ENCODE peak calls at places on chromosomes 1 and 21, in four cellular contexts. Q is AG09309, B is endodermal cell, O is left ventricle myocardium inferior. G is an unnamed sample.

GRCh38 chr21:35351434-35351833 is 302.3 kb upstream of the RUNX1 start:
- DNase-seq in B (no peak), Q (no peak), O (no peak), G (no peak)

GRCh38 chr1:206023682-206024081 is at the start of gene CTSE:
- DNase-seq in B (no peak), O (no peak), Q (no peak), G (no peak)

GRCh38 chr1:230366504-230366915 is 59.6 kb downstream of the PGBD5 start:
- DNase-seq in O (no peak), B (no peak), Q (no peak), G (no peak)

GRCh38 chr21:35314896-35315582 is 265.9 kb upstream of the RUNX1 start:
- DNase-seq in Q (no peak), B (no peak), O (no peak), G (no peak)

GRCh38 chr1:74609810-74610371 is 63.7 kb downstream of the ERICH3 start:
- DNase-seq in B (no peak), Q (no peak), O (no peak), G (no peak)

GRCh38 chr1:161486806-161487482 is 18.3 kb upstream of the FCGR2A start:
- DNase-seq in B (peak), Q (peak), O (no peak), G (peak)

GRCh38 chr1:29812397-29813135 is 576.2 kb downstream of the PTPRU start:
- DNase-seq in Q (no peak), O (no peak), B (peak), G (no peak)

GRCh38 chr1:75539230-75540116 is 71.4 kb downstream of the SLC44A5 start:
- DNase-seq in O (no peak), B (no peak), Q (no peak), G (no peak)

GRCh38 chr1:118151312-118151937 is 33.6 kb downstream of the SPAG17 start:
- DNase-seq in Q (peak), O (no peak), B (peak), G (peak)

GRCh38 chr1:245946905-245947304 is 560.2 kb downstream of the SMYD3 start:
- DNase-seq in B (no peak), O (no peak), Q (no peak), G (no peak)

GRCh38 chr1:248824701-248825100 is 1.0 kb downstream of the SH3BP5L start:
- DNase-seq in B (no peak), Q (no peak), O (no peak), G (no peak)

GRCh38 chr1:151143986-151144385 is 2.4 kb downstream of the SEMA6C start:
- DNase-seq in B (peak), Q (no peak), O (no peak), G (no peak)

GRCh38 chr1:78792756-78793155 is 143.1 kb downstream of the IFI44 start:
- DNase-seq in B (no peak), O (no peak), Q (no peak), G (peak)

GRCh38 chr1:216566809-216567208 is 143.6 kb upstream of the USH2A start:
- DNase-seq in Q (no peak), O (no peak), B (no peak), G (peak)

GRCh38 chr1:153985341-153985912 is 712 bp downstream of the RAB13 start:
- DNase-seq in O (no peak), Q (no peak), B (peak), G (peak)

GRCh38 chr1:9143250-9143649 is 14.3 kb upstream of the GPR157 start:
- DNase-seq in B (no peak), Q (peak), O (no peak), G (peak)

GRCh38 chr1:227775841-227776240 is 39.6 kb upstream of the PRSS38 start:
- DNase-seq in Q (no peak), O (no peak), B (no peak), G (no peak)

GRCh38 chr1:156295391-156295947 is at the start of gene GLMP:
- DNase-seq in O (peak), B (peak), Q (no peak), G (peak)

GRCh38 chr1:158002630-158003408 is 9.4 kb downstream of the KIRREL1 start:
- DNase-seq in Q (no peak), O (no peak), B (no peak), G (peak)

GRCh38 chr1:246107516-246108277 is 399.4 kb downstream of the SMYD3 start:
- DNase-seq in O (no peak), B (no peak), Q (no peak), G (peak)

GRCh38 chr1:42933060-42933586 is 25.5 kb downstream of the SLC2A1 start:
- DNase-seq in Q (no peak), B (peak), O (no peak), G (no peak)

GRCh38 chr21:36150192-36150711 is 6.4 kb upstream of the DOP1B start:
- DNase-seq in B (no peak), Q (no peak), O (peak), G (peak)

GRCh38 chr1:216847385-216848036 is 124.3 kb upstream of the ESRRG start:
- DNase-seq in Q (no peak), B (no peak), O (no peak), G (peak)

GRCh38 chr1:244248426-244248825 is 197.3 kb downstream of the ZBTB18 start:
- DNase-seq in Q (no peak), B (no peak), O (no peak), G (no peak)

GRCh38 chr1:27569088-27569459 is 34.9 kb downstream of the AHDC1 start:
- DNase-seq in O (no peak), B (no peak), Q (no peak), G (peak)

GRCh38 chr1:156004843-156005593 is 15.7 kb downstream of the SSR2 start:
- DNase-seq in O (no peak), B (no peak), Q (no peak), G (no peak)

GRCh38 chr21:25080161-25080560 is 527.1 kb downstream of the MRPL39 start:
- DNase-seq in O (no peak), B (no peak), Q (no peak), G (no peak)

GRCh38 chr1:159188375-159188788 is 16.3 kb upstream of the ACKR1 start:
- DNase-seq in O (peak), Q (no peak), B (peak), G (peak)

GRCh38 chr1:89607888-89608626 is 24.9 kb upstream of the LRRC8C start:
- DNase-seq in B (no peak), Q (no peak), O (peak), G (no peak)

GRCh38 chr21:38289697-38290096 is 32.9 kb downstream of the KCNJ15 start:
- DNase-seq in O (no peak), B (no peak), Q (peak), G (peak)

GRCh38 chr1:230310381-230311163 is 115.6 kb downstream of the PGBD5 start:
- DNase-seq in Q (peak), B (peak), O (peak), G (peak)

GRCh38 chr1:200905411-200906052 is 10.8 kb downstream of the INAVA start:
- DNase-seq in Q (no peak), B (no peak), O (no peak), G (no peak)

GRCh38 chr1:218661411-218661810 is 316.3 kb downstream of the TGFB2 start:
- DNase-seq in Q (no peak), B (no peak), O (no peak), G (no peak)

GRCh38 chr1:18998016-18998724 is 41.7 kb upstream of the IFFO2 start:
- DNase-seq in O (no peak), B (no peak), Q (no peak), G (no peak)

GRCh38 chr1:197541411-197541810 is 233.9 kb downstream of the DENND1B start:
- DNase-seq in Q (no peak), B (no peak), O (no peak), G (no peak)

GRCh38 chr1:179298952-179299351 is 5.4 kb downstream of the SOAT1 start:
- DNase-seq in B (no peak), Q (no peak), O (no peak), G (no peak)

GRCh38 chr1:245605480-245606156 is 450.8 kb downstream of the KIF26B start:
- DNase-seq in Q (peak), B (peak), O (no peak), G (peak)

GRCh38 chr1:54651608-54652007 is 10.0 kb downstream of the MROH7 start:
- DNase-seq in O (no peak), Q (no peak), B (no peak), G (no peak)

GRCh38 chr1:224340711-224341384 is 10.9 kb upstream of the NVL start:
- DNase-seq in B (peak), Q (no peak), O (peak), G (peak)

G was measured in EL.